ENCODE peak calls at places on chromosomes 5 and 9, in eight cellular contexts. U, E, J, V, K, Z, X and M are unnamed samples.

GRCh38 chr5:2657151-2657550 is 94.3 kb downstream of the IRX2 start:
- DNase-seq in J (no peak), U (no peak), E (no peak), X (no peak), Z (no peak), V (no peak), K (no peak), M (no peak)

GRCh38 chr9:101354143-101354764 is 30.6 kb downstream of the BAAT start:
- DNase-seq in U (peak; percentile 90), E (no peak), V (no peak), Z (no peak), X (no peak), K (no peak), J (no peak), M (no peak)

GRCh38 chr5:101878190-101878589 is 417.9 kb downstream of the SLCO4C1 start:
- DNase-seq in K (no peak), X (no peak), V (no peak), Z (no peak), E (no peak), J (no peak), U (no peak), M (no peak)

GRCh38 chr9:87564111-87564510 is 66.4 kb downstream of the DAPK1 start:
- DNase-seq in J (no peak), E (no peak), U (no peak), V (no peak), X (no peak), Z (no peak), K (no peak), M (no peak)

GRCh38 chr5:161778796-161779195 is 69.1 kb upstream of the GABRA1 start:
- DNase-seq in V (no peak), J (no peak), X (no peak), K (no peak), Z (no peak), U (no peak), E (no peak), M (no peak)

GRCh38 chr9:4762889-4763521 is 22.0 kb upstream of the AK3 start:
- DNase-seq in V (no peak), J (peak; percentile 58), K (peak; percentile 34), X (peak; percentile 16), E (no peak), U (no peak), Z (no peak), M (no peak)

GRCh38 chr5:143707797-143708196 is 104.2 kb upstream of the HMHB1 start:
- DNase-seq in Z (no peak), K (no peak), E (no peak), X (no peak), V (no peak), J (no peak), U (no peak), M (no peak)

GRCh38 chr9:19642256-19642655 is 146.6 kb downstream of the SLC24A2 start:
- DNase-seq in J (no peak), K (no peak), X (peak; percentile 29), E (no peak), U (no peak), V (no peak), Z (no peak), M (no peak)

GRCh38 chr5:140174014-140174413 is 974 bp upstream of the CYSTM1 start:
- DNase-seq in X (no peak), J (no peak), E (no peak), U (no peak), Z (no peak), V (no peak), K (no peak), M (no peak)

GRCh38 chr5:127571314-127571713 is 53.9 kb downstream of the PRRC1 start:
- DNase-seq in E (no peak), J (no peak), Z (no peak), U (no peak), V (no peak), K (no peak), X (no peak), M (no peak)

GRCh38 chr9:132041825-132042224 is 37.8 kb downstream of the MED27 start:
- DNase-seq in X (peak; percentile 60), Z (no peak), V (no peak), U (no peak), K (no peak), J (no peak), E (no peak), M (no peak)

GRCh38 chr9:128008171-128008570 is 27.4 kb upstream of the EEIG1 start:
- DNase-seq in Z (no peak), K (no peak), X (no peak), V (no peak), U (no peak), J (no peak), E (no peak), M (no peak)

GRCh38 chr9:21890696-21891095 is 88.3 kb downstream of the MTAP start:
- DNase-seq in K (no peak), Z (no peak), X (no peak), E (no peak), U (no peak), J (no peak), V (no peak), M (no peak)

GRCh38 chr5:172002310-172002709 is 4.1 kb downstream of the FBXW11 start:
- DNase-seq in U (peak; percentile 35), X (peak; percentile 50), K (no peak), V (no peak), J (peak; percentile 39), E (no peak), Z (no peak), M (no peak)

GRCh38 chr9:108410161-108410560 is 445.6 kb downstream of the ACTL7B start:
- DNase-seq in X (no peak), K (no peak), E (no peak), U (no peak), Z (no peak), V (no peak), J (no peak), M (no peak)

GRCh38 chr5:149299451-149300054 is 27.9 kb downstream of the AFAP1L1 start:
- DNase-seq in U (no peak), X (no peak), Z (no peak), K (no peak), J (no peak), V (no peak), E (no peak), M (no peak)
- TF ChIP-seq EP300 in U (no peak), X (no peak), Z (no peak), K (peak; percentile 31), J (no peak), V (no peak), E (no peak), M (no peak)

DNA sequence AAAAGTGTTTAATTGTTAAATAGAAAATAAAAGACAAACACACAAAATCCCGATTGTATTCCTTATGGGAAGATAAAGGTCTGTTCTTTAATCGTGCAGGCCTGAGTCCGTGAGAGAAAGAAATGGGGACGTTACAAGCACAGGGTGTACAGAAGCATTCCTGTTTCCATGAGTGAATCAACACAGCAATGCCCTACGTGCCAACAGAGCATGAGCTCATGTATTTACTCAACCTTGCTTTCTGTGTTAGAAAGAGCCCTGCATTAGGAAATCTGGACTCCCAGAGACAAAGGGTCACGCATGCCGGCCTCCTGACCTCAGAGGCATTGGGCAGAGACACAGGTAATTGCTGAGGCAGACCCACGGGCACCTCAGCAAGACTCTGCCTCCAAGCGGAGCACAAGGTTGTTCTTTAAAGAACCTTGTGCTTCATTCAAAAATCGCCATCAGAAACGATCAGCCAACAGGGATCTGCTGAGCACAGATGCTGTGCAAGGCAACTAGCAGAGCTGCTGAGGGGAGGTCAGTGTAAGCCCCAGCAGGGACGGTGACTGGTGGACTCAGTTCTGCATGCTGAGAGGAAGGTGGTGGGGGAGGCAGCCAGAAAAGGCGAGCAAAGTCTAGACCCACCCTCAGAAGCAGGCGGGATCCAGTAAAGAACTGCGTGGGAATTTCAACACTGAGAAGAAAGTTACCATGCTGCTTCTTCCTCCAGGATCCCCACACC is 101.0 kb downstream of the TLE1 start:
- DNase-seq in E (no peak), Z (no peak), X (no peak), U (peak; percentile 93), V (no peak), K (peak; percentile 60), J (no peak), M (peak; percentile 86)
- TF ChIP-seq CTCF in E (no peak), Z (no peak), X (no peak), U (no peak), V (no peak), K (no peak), J (no peak), M (no peak)

DNA sequence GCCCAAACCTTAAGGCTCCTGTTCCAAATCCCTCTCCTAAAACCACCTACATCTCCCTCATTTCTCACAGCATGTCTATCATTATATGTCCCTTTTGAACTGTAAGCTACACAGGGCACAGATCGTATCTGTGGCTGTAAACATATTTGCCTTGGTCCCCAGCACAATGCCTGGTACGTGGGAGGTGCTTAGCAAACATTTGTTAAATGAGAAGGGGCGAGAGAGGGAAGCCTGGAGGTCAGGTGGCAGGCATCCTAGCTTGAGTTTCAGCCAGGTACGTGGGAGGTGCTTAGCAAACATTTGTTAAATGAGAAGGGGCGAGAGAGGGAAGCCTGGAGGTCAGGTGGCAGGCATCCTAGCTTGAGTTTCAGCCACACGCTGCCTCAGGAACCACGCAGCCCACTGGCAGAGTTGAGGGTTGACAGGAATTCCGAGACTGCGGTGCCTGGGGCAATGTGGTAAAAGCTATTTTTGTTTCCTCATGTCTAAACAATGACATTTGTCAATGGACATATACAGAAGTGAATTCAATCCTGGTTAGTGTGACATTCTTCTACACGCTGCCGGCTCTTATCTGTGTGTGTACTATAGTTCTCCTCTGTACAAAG is 113.6 kb downstream of the EFNA5 start:
- DNase-seq in X (no peak), U (peak; percentile 73), V (no peak), Z (no peak), E (peak; percentile 70), K (no peak), J (no peak), M (no peak)
- TF ChIP-seq EP300 in X (no peak), U (no peak), V (no peak), Z (no peak), E (no peak), K (no peak), J (no peak), M (no peak)

GRCh38 chr9:92685022-92685421 is 15.1 kb upstream of the IPPK start:
- DNase-seq in U (no peak), V (no peak), E (no peak), Z (no peak), K (no peak), J (no peak), X (no peak), M (no peak)

GRCh38 chr9:92682269-92682668 is 12.3 kb upstream of the IPPK start:
- DNase-seq in V (no peak), Z (no peak), J (no peak), X (no peak), K (no peak), E (no peak), U (no peak), M (no peak)

GRCh38 chr9:92686954-92687353 is 17.0 kb upstream of the IPPK start:
- DNase-seq in J (peak; percentile 54), K (no peak), V (no peak), E (no peak), X (no peak), Z (no peak), U (peak; percentile 32), M (no peak)
- TF ChIP-seq CTCF in J (peak; percentile 47), K (no peak), V (no peak), E (no peak), X (peak; percentile 36), Z (no peak), U (no peak), M (no peak)

GRCh38 chr5:45741110-45741509 is 44.9 kb upstream of the HCN1 start:
- DNase-seq in Z (no peak), U (no peak), V (no peak), X (no peak), K (no peak), E (no peak), J (no peak), M (no peak)
- TF ChIP-seq EP300 in Z (no peak), U (no peak), V (no peak), X (no peak), K (no peak), E (no peak), J (no peak), M (no peak)

GRCh38 chr5:150624334-150625163 is 15.9 kb upstream of the SYNPO start:
- DNase-seq in U (no peak), E (no peak), V (no peak), J (peak; percentile 90), Z (peak; percentile 48), X (peak; percentile 91), K (no peak), M (no peak)
- TF ChIP-seq CTCF in U (no peak), E (no peak), V (no peak), J (no peak), Z (no peak), X (no peak), K (no peak), M (no peak)